ENCODE peak calls at places on chromosomes 1 and 21, in eight cellular contexts. X is hepatocyte; P is right lobe of liver; R is Panc1; S is effector memory CD4-positive, alpha-beta T cell; F is GM23338; V is transverse colon; E is right atrium auricular region. J is an unnamed sample.

GRCh38 chr1:226133504-226134123 is 52.9 kb downstream of the ACBD3 start:
- DNase-seq in F (no peak), S (no peak), V (no peak), R (no peak), P (no peak), E (no peak), X (no peak), J (no peak)

GRCh38 chr1:36087233-36088123 is 1.2 kb upstream of the ADPRS start:
- DNase-seq in F (no peak), V (no peak), P (no peak), R (no peak), E (peak), S (no peak), X (no peak), J (no peak)

GRCh38 chr1:218374401-218374848 is 29.3 kb downstream of the TGFB2 start:
- DNase-seq in P (no peak), R (no peak), V (no peak), X (no peak), S (no peak), E (no peak), F (no peak), J (no peak)

GRCh38 chr1:151563376-151563775 is 23.3 kb downstream of the TUFT1 start:
- DNase-seq in R (no peak), P (no peak), X (no peak), S (no peak), F (no peak), E (no peak), V (no peak), J (no peak)

GRCh38 chr21:46116846-46117585 is 19.1 kb downstream of the COL6A2 start:
- DNase-seq in R (no peak), E (no peak), P (peak), X (no peak), S (no peak), V (peak), F (no peak), J (no peak)

GRCh38 chr1:213724640-213725536 is 262.9 kb upstream of the PROX1 start:
- DNase-seq in S (no peak), P (peak), V (peak), F (no peak), X (peak), E (peak), R (no peak), J (no peak)

GRCh38 chr1:171090604-171091003 is at the start of gene FMO3:
- DNase-seq in E (no peak), R (no peak), F (no peak), S (no peak), V (no peak), X (no peak), P (peak), J (no peak)

GRCh38 chr1:80656011-80656627 is 1144.6 kb upstream of the ADGRL2 start:
- DNase-seq in V (no peak), F (peak), P (peak), E (no peak), X (peak), R (no peak), S (no peak), J (no peak)

GRCh38 chr1:202272446-202272845 is 69.3 kb downstream of the UBE2T start:
- DNase-seq in S (no peak), E (no peak), V (no peak), P (no peak), F (no peak), X (no peak), R (no peak), J (no peak)

GRCh38 chr1:160206421-160207117 is 1.4 kb downstream of the PEA15 start:
- DNase-seq in R (no peak), P (no peak), F (peak), S (no peak), V (no peak), X (peak), E (peak), J (peak)

GRCh38 chr1:2979191-2980072 is 41.8 kb upstream of the ACTRT2 start:
- DNase-seq in S (no peak), V (no peak), R (no peak), P (peak), E (no peak), X (no peak), F (no peak), J (no peak)

GRCh38 chr1:156813750-156814570 is 2.7 kb downstream of the SH2D2A start:
- DNase-seq in E (peak), V (peak), P (peak), S (peak), F (peak), R (no peak), X (peak), J (no peak)

GRCh38 chr1:60149254-60149653 is 75.7 kb upstream of the C1orf87 start:
- DNase-seq in F (no peak), R (no peak), E (no peak), X (peak), S (no peak), V (peak), P (no peak), J (no peak)

GRCh38 chr1:157390646-157391045 is 161.7 kb downstream of the FCRL5 start:
- DNase-seq in X (peak), S (no peak), R (no peak), E (no peak), V (no peak), F (no peak), P (no peak), J (peak)

DNA sequence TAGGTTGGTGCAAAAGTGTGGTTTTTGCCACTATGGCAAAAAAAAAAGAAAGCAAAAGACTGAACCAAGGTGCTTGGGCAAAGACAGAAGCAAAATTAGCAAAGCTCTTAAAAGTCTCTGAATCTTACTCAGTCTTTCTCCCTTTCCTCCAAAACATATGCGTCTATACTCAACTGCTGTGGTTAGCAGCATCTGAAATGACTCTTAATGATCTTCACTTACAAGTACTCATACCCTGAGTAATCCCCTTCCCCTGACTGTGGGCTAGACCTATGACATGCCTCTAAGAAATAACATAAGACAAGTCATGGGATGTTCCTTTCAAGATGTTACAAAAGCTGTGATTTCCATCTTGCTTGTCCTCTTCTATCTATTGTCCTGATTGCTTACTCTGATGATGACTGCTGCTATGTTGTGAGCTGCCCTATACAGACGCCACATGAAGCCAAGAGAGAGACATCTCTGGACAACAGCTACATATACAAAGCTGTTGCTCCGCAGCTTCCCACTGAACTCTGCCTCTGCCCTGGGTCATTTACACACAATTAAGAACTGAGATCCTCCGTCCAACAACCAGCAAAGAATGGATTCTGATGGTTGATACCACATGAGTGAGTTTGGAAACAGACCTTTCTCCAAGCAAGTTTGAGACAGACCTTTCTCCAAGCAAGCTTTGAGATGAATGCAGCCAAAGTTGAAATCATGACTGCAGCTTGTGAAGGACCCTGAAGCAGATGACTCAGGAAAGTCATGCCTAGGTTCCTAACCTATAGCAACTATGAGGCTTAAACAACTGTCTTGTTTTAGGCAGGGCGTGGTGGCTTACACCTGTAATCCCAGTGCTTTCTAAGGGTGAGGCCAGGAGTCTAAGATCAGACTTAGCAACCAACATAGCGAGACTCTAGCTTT is 55.2 kb downstream of the PUM1 start:
- DNase-seq in V (no peak), R (no peak), S (no peak), P (no peak), F (no peak), X (no peak), E (no peak), J (peak)
- H3K27ac ChIP-seq in V (no peak), R (no peak), S (no peak), P (no peak), F (peak), X (peak), E (no peak), J (peak)

DNA sequence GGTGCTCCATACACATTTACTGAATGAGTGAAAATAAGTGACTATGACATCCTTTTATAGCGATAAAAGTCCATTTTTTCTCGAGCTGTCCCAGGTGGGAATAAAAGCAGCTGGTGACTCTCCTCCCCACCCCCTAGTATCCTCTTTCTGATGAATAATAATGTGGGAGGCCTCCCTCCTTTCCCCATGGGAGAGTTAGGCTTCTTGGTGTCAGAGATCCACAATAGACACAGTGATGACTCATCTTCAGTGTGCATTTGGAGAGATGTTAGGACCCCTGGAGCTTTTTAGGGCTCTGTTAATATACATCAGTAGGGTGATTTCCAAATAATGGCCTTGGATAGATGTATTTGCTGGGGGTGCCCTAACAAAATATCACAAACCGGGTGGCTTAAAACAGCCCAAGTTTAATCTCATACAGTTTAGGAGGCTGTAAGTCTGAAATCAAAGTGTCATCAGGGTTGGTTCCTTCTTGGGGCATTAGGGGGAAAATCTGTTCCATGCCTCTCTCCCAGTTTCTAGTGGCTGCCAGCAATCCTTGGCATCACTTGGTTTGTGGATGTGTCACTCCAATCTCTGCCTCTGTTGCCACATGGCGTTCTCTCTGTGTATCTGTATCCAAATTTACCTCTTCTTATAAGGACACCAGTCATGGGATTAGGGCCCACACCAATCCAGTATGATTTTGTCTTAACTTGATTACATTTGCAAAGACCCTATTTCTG is 4.4 kb upstream of the PHC2 start:
- DNase-seq in V (no peak), R (no peak), P (no peak), F (no peak), E (no peak), S (no peak), X (no peak), J (no peak)
- H3K27ac ChIP-seq in V (no peak), R (no peak), P (no peak), F (no peak), E (peak), S (no peak), X (no peak), J (no peak)

GRCh38 chr1:1538989-1539309 is 1.5 kb downstream of the TMEM240 start:
- DNase-seq in X (no peak), S (no peak), E (no peak), V (no peak), F (no peak), R (no peak), P (no peak), J (no peak)

GRCh38 chr1:1538334-1538733 is 2.1 kb downstream of the TMEM240 start:
- DNase-seq in E (no peak), F (no peak), S (no peak), V (no peak), P (peak), X (no peak), R (no peak), J (no peak)

GRCh38 chr1:1539310-1540014 is 962 bp downstream of the TMEM240 start:
- DNase-seq in S (no peak), F (peak), P (peak), E (no peak), X (peak), R (no peak), V (no peak), J (no peak)

GRCh38 chr1:1540817-1541628 is 599 bp upstream of the TMEM240 start:
- DNase-seq in P (peak), E (no peak), F (peak), R (no peak), X (no peak), V (no peak), S (no peak), J (no peak)

GRCh38 chr1:1540015-1540816 is at the start of gene TMEM240:
- DNase-seq in R (no peak), V (peak), S (peak), P (peak), F (peak), X (peak), E (peak), J (peak)
- H3K27ac ChIP-seq in R (no peak), V (peak), S (no peak), P (no peak), F (no peak), X (peak), E (peak), J (no peak)

DNA sequence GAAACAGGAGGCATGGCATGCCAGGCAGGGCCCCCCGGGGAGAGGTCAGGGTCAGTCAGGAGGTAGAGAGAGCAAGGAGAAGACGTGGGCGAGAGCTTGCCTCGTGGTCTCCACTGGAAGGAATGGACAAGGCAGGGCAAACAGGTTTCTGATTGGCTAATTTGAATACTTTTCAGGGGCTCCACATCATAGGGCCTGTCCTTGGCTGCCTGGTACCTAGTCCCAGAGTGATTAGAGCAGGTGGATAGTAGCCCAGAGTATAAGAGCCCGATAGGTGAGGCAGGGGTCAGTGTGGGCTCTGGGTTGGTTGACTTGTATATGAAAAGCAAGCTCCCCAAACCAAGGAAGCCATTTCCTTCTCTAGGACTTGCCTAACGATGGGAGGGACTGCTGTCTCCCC is 178.6 kb downstream of the ZP4 start:
- DNase-seq in R (no peak), S (no peak), X (no peak), F (peak), V (no peak), P (no peak), E (no peak), J (no peak)
- H3K27ac ChIP-seq in R (no peak), S (no peak), X (no peak), F (no peak), V (no peak), P (no peak), E (no peak), J (no peak)

GRCh38 chr1:58585591-58586151 is 8.6 kb upstream of the TACSTD2 start:
- DNase-seq in F (no peak), S (no peak), R (no peak), V (no peak), X (no peak), P (no peak), E (no peak), J (no peak)

GRCh38 chr1:58586296-58586695 is 9.2 kb upstream of the TACSTD2 start:
- DNase-seq in V (no peak), E (no peak), F (no peak), R (no peak), P (no peak), S (no peak), X (no peak), J (no peak)

GRCh38 chr1:58583496-58583895 is 6.4 kb upstream of the TACSTD2 start:
- DNase-seq in E (no peak), R (no peak), P (no peak), V (no peak), S (no peak), F (no peak), X (no peak), J (no peak)

GRCh38 chr1:58585166-58585565 is 8.1 kb upstream of the TACSTD2 start:
- DNase-seq in E (no peak), P (no peak), V (no peak), S (no peak), F (no peak), X (no peak), R (no peak), J (no peak)

DNA sequence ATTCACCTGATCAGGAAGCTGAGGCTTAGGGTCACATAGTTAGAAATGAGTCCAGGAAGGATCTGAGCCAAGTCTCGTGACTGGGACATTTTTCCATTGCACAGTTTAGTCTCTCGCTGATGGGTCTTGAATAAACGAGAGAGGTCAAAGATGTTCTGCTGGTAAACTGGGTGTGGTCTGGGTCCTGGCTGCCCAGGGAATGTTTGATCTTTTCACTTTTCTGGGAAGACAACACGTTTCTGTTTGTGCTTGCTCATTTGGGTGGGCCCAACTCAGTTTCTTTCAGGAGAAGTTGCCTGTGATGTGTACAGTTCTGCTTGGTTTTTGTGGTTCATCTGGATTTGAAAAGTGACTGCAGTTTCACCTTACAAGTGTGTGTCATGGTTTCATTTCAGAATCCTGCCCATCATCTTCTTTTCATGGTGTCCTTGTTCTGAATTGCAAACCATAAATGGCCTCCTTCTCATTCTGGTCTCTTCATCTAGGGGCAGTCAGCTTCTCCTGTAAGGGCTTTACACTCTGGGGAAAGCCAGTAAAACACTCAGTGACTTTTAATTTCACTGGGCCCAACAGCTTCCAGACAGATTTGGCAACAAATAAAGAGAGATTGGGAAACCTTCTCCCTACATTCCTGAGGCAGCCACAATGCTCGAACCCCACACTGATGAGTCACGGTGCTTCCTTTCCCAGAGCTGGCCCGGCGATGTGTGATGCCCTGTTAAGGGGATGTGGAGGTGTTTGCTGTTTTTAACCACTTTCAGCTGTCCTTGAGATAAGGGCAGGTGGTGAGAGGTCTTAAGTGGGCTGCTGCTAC is 7.2 kb upstream of the TACSTD2 start:
- DNase-seq in R (no peak), S (no peak), E (peak), F (peak), V (peak), P (no peak), X (peak), J (peak)
- H3K27ac ChIP-seq in R (no peak), S (no peak), E (peak), F (no peak), V (peak), P (peak), X (peak), J (peak)

J was measured in AG04450.